ENCODE peak calls at places on chromosomes 16 and 17, in four cellular contexts. E is left cardiac atrium; C is activated T-helper 2 cell treated with anti-CD3 and anti-CD28 coated beads, Interferon-gamma antibody, Interleukin-2, Interleukin-4, amounts not matched to agents 10 μg/mL and 5 μg/mL and 100 μg/mL, durations not matched to agents 14 hours and 24 hours and 36 hours; J is mucosa of descending colon. V is an unnamed sample.

GRCh38 chr16:77890075-77890474 is 101.7 kb downstream of the VAT1L start:
- DNase-seq in E (no peak), C (no peak), J (no peak), V (no peak)

GRCh38 chr16:87101903-87102302 is 215.3 kb downstream of the C16orf95 start:
- DNase-seq in E (no peak), C (no peak), J (no peak), V (no peak)

GRCh38 chr16:47142469-47143328 is 1.0 kb downstream of the NETO2 start:
- DNase-seq in E (peak; percentile 23), C (no peak), J (no peak), V (peak; percentile 29)

GRCh38 chr17:76381633-76382304 is 2.6 kb upstream of the SPHK1 start:
- DNase-seq in E (no peak), C (no peak), J (no peak), V (no peak)

GRCh38 chr16:89658221-89658879 is 714 bp downstream of the SPATA33 start:
- DNase-seq in E (peak; percentile 22), C (peak; percentile 20), J (peak; percentile 56), V (peak; percentile 28)

GRCh38 chr17:34886831-34887230 is 74.4 kb downstream of the CCT6B start:
- DNase-seq in E (no peak), C (no peak), J (no peak), V (no peak)

GRCh38 chr17:45895304-45895968 is 1.1 kb downstream of the MAPT start:
- DNase-seq in E (no peak), C (peak; percentile 10), J (peak; percentile 40), V (no peak)

GRCh38 chr17:67412057-67412456 is 35.0 kb downstream of the PITPNC1 start:
- DNase-seq in E (no peak), C (no peak), J (no peak), V (no peak)

GRCh38 chr16:73131153-73131862 is 83.4 kb upstream of the ZFHX3 start:
- DNase-seq in E (no peak), C (no peak), J (no peak), V (no peak)

GRCh38 chr16:50635505-50636392 is 45.4 kb downstream of the SNX20 start:
- DNase-seq in E (no peak), C (no peak), J (no peak), V (no peak)

GRCh38 chr16:81932668-81933067 is 78.6 kb downstream of the SDR42E1 start:
- DNase-seq in E (no peak), C (no peak), J (no peak), V (no peak)

GRCh38 chr17:53792451-53792850 is 30.3 kb upstream of the KIF2B start:
- DNase-seq in E (no peak), C (no peak), J (no peak), V (no peak)

GRCh38 chr16:54493076-54493475 is 206.5 kb upstream of the IRX3 start:
- DNase-seq in E (no peak), C (no peak), J (no peak), V (no peak)

GRCh38 chr17:78624461-78625216 is 47.4 kb upstream of the DNAH17 start:
- DNase-seq in E (no peak), C (no peak), J (no peak), V (no peak)

GRCh38 chr17:13561606-13562270 is 40.0 kb downstream of the HS3ST3A1 start:
- DNase-seq in E (no peak), C (no peak), J (no peak), V (no peak)

GRCh38 chr16:28497386-28497785 is 2.9 kb downstream of the APOBR start:
- DNase-seq in E (no peak), C (no peak), J (no peak), V (no peak)

GRCh38 chr16:66650707-66651473 is 45.7 kb downstream of the CMTM4 start:
- DNase-seq in E (peak; percentile 80), C (peak; percentile 73), J (peak; percentile 62), V (peak; percentile 78)

GRCh38 chr17:57328109-57328882 is 72.0 kb downstream of the MSI2 start:
- DNase-seq in E (no peak), C (no peak), J (no peak), V (no peak)